ENCODE peak calls at places on chromosomes 11 and 22, in four cellular contexts. L, C, U and M are unnamed samples.

GRCh38 chr11:8229299-8230177 is 34.1 kb downstream of the LMO1 start:
- DNase-seq in C (no peak), L (no peak), U (no peak), M (no peak)

GRCh38 chr11:107719062-107719461 is 7.2 kb upstream of the SLN start:
- DNase-seq in L (no peak), C (no peak), U (no peak), M (no peak)

GRCh38 chr11:26847459-26847858 is 125.6 kb upstream of the SLC5A12 start:
- DNase-seq in C (no peak), U (no peak), L (no peak), M (no peak)

GRCh38 chr22:30968015-30968923 is at the start of gene MORC2:
- DNase-seq in U (no peak), L (peak), C (peak), M (peak)

GRCh38 chr11:83573097-83573496 is 286.9 kb upstream of the CCDC90B start:
- DNase-seq in C (no peak), L (peak), U (no peak), M (no peak)

GRCh38 chr11:112281776-112282175 is 21.1 kb upstream of the PLET1 start:
- DNase-seq in L (no peak), C (no peak), U (no peak), M (no peak)

GRCh38 chr11:100536979-100537378 is 150.1 kb upstream of the ARHGAP42 start:
- DNase-seq in U (no peak), C (no peak), L (no peak), M (no peak)

GRCh38 chr11:7874061-7874460 is 57.0 kb downstream of the OR10A6 start:
- DNase-seq in L (no peak), U (no peak), C (no peak), M (no peak)

GRCh38 chr11:17735823-17736772 is 1.5 kb downstream of the KCNC1 start:
- DNase-seq in C (peak), U (no peak), L (no peak), M (no peak)

GRCh38 chr11:59556115-59556882 is 45.0 kb downstream of the OR4D9 start:
- DNase-seq in C (peak), L (peak), U (peak), M (peak)

GRCh38 chr11:64667154-64667745 is 55.7 kb downstream of the NRXN2 start:
- DNase-seq in C (no peak), L (no peak), U (no peak), M (no peak)

GRCh38 chr11:3014314-3014938 is 22.3 kb upstream of the NAP1L4 start:
- DNase-seq in L (no peak), U (no peak), C (no peak), M (no peak)

GRCh38 chr11:65558002-65558784 is at the start of gene LTBP3:
- DNase-seq in L (peak), C (peak), U (no peak), M (peak)

GRCh38 chr11:24406980-24407379 is 89.9 kb upstream of the LUZP2 start:
- DNase-seq in L (no peak), U (no peak), C (no peak), M (no peak)

GRCh38 chr11:61066645-61067044 is 35.6 kb upstream of the CD5 start:
- DNase-seq in U (no peak), L (no peak), C (peak), M (no peak)

GRCh38 chr11:121829159-121829643 is 286.8 kb downstream of the BLID start:
- DNase-seq in U (no peak), C (no peak), L (peak), M (no peak)

GRCh38 chr11:83477772-83478171 is 191.6 kb upstream of the CCDC90B start:
- DNase-seq in U (no peak), C (no peak), L (no peak), M (no peak)

GRCh38 chr11:74703211-74703610 is 28.0 kb downstream of the CHRDL2 start:
- DNase-seq in L (no peak), C (no peak), U (no peak), M (no peak)

GRCh38 chr22:49959782-49960158 is 802 bp upstream of the PIM3 start:
- DNase-seq in C (peak), U (no peak), L (no peak), M (no peak)

GRCh38 chr11:790721-791564 is 1.1 kb upstream of the CEND1 start:
- DNase-seq in L (no peak), U (no peak), C (peak), M (peak)

GRCh38 chr22:49768077-49768476 is 59.6 kb downstream of the BRD1 start:
- DNase-seq in C (no peak), L (no peak), U (no peak), M (no peak)

GRCh38 chr11:92623055-92623454 is 346.4 kb upstream of the MTNR1B start:
- DNase-seq in L (no peak), C (no peak), U (no peak), M (no peak)

GRCh38 chr22:41315586-41315985 is 14.3 kb downstream of the ZC3H7B start:
- DNase-seq in C (no peak), L (no peak), U (no peak), M (no peak)

GRCh38 chr22:17945851-17946690 is 78.3 kb downstream of the MICAL3 start:
- DNase-seq in C (no peak), U (no peak), L (no peak), M (peak)

GRCh38 chr22:47390026-47390970 is 627.8 kb downstream of the TBC1D22A start:
- DNase-seq in L (no peak), U (no peak), C (no peak), M (no peak)

GRCh38 chr11:3950996-3951662 is 95.7 kb downstream of the STIM1 start:
- DNase-seq in U (no peak), L (peak), C (no peak), M (peak)

GRCh38 chr11:83257638-83258229 is 28.4 kb downstream of the CCDC90B start:
- DNase-seq in L (peak), U (no peak), C (no peak), M (peak)

GRCh38 chr11:33553486-33553885 is 147.1 kb downstream of the C11orf91 start:
- DNase-seq in U (no peak), L (peak), C (no peak), M (peak)

GRCh38 chr11:40099391-40100169 is 1359.9 kb downstream of the LRRC4C start:
- DNase-seq in L (no peak), U (no peak), C (no peak), M (no peak)

GRCh38 chr22:30266445-30267381 is at the start of gene OSM:
- DNase-seq in C (no peak), L (no peak), U (no peak), M (no peak)

GRCh38 chr22:25969286-25969685 is 200.0 kb upstream of the SEZ6L start:
- DNase-seq in L (no peak), U (no peak), C (no peak), M (no peak)

GRCh38 chr22:25970348-25970995 is 198.8 kb upstream of the SEZ6L start:
- DNase-seq in U (peak), L (no peak), C (peak), M (peak)

GRCh38 chr22:25969901-25970300 is 199.4 kb upstream of the SEZ6L start:
- DNase-seq in C (no peak), U (no peak), L (no peak), M (no peak)

GRCh38 chr22:25972397-25972796 is 196.9 kb upstream of the SEZ6L start:
- DNase-seq in C (peak), L (no peak), U (no peak), M (peak)

GRCh38 chr22:25970996-25971811 is 198.1 kb upstream of the SEZ6L start:
- DNase-seq in L (no peak), C (peak), U (peak), M (peak)
- H3K56ac ChIP-seq in L (no peak), C (no peak), U (no peak), M (peak)

GRCh38 chr11:47587039-47587675 is 679 bp downstream of the FAM180B start:
- DNase-seq in U (no peak), C (no peak), L (no peak), M (no peak)
- H3K56ac ChIP-seq in U (no peak), C (no peak), L (no peak), M (no peak)

GRCh38 chr11:134830312-134830711 is 418.3 kb upstream of the B3GAT1 start:
- DNase-seq in L (no peak), C (no peak), U (no peak), M (no peak)
- H3K56ac ChIP-seq in L (no peak), C (no peak), U (no peak), M (no peak)

GRCh38 chr11:72081856-72082255 is 1.2 kb downstream of the LRRC51 start:
- DNase-seq in L (no peak), U (no peak), C (no peak), M (no peak)
- H3K56ac ChIP-seq in L (no peak), U (no peak), C (no peak), M (no peak)

GRCh38 chr11:102330226-102330625 is 12.9 kb downstream of the BIRC3 start:
- DNase-seq in L (peak), C (no peak), U (no peak), M (no peak)

GRCh38 chr11:102338479-102339010 is 8.5 kb upstream of the BIRC2 start:
- DNase-seq in U (no peak), L (no peak), C (no peak), M (no peak)

GRCh38 chr11:102328748-102329147 is 11.5 kb downstream of the BIRC3 start:
- DNase-seq in U (no peak), L (no peak), C (no peak), M (no peak)

DNA sequence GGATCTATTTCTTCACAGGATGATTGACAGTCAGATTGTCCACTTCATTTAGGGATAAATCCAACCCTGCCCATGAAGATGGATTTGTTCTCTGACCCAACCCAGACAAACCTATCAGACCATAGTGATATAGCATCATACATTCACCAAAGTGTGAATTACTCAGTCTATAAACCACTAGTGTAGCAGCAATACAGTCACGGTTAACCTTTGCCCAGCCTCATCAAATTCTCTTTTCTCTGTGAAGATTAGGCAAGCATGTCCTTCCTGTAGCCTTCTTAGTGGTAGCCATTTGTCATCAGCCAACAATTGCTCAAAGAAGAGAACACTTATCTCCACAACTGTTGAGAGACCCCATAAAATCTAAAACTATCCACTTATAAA is 14.4 kb upstream of the BIRC2 start:
- DNase-seq in L (no peak), C (no peak), U (no peak), M (no peak)
- H3K56ac ChIP-seq in L (no peak), C (no peak), U (no peak), M (no peak)

GRCh38 chr11:69670158-69670845 is 4.9 kb downstream of the LTO1 start:
- DNase-seq in U (no peak), C (peak), L (peak), M (peak)

GRCh38 chr11:69671734-69672465 is 3.3 kb downstream of the LTO1 start:
- DNase-seq in L (no peak), C (no peak), U (no peak), M (no peak)

GRCh38 chr11:69677744-69678143 is 2.6 kb upstream of the LTO1 start:
- DNase-seq in U (no peak), L (peak), C (no peak), M (no peak)

GRCh38 chr11:69674886-69675714 is at the start of gene LTO1:
- DNase-seq in U (peak), L (peak), C (peak), M (peak)

DNA sequence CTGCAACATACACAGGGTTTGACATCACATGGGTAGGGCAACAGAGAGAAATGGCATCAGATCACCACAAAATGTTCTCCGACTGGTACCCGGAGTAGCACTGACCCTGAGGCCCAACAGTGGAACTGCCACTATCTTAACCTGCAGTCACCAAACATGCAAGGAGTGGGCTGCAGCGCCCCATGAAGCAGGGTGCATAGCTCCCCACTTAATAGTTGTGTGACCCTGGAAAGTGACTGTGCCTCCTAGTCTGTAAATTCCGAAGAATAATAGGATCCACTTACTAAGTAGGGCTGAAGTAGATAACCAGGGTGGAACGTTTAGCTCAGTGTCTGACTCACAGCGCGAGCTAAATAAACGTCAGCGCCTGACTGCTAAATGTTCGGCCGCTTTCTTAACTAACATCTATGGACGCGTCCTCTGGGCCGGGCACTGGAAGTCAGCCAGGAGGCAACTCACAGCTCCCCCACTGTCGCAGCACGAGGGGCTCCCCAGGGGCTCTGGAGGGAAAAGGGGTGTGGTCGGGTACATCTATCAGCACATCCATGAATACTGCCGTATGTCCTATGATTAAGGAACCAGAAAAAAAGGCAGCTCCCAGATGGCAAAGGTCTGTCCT is 777 bp downstream of the LTO1 start:
- DNase-seq in U (no peak), C (no peak), L (peak), M (no peak)
- H3K56ac ChIP-seq in U (no peak), C (no peak), L (peak), M (peak)

DNA sequence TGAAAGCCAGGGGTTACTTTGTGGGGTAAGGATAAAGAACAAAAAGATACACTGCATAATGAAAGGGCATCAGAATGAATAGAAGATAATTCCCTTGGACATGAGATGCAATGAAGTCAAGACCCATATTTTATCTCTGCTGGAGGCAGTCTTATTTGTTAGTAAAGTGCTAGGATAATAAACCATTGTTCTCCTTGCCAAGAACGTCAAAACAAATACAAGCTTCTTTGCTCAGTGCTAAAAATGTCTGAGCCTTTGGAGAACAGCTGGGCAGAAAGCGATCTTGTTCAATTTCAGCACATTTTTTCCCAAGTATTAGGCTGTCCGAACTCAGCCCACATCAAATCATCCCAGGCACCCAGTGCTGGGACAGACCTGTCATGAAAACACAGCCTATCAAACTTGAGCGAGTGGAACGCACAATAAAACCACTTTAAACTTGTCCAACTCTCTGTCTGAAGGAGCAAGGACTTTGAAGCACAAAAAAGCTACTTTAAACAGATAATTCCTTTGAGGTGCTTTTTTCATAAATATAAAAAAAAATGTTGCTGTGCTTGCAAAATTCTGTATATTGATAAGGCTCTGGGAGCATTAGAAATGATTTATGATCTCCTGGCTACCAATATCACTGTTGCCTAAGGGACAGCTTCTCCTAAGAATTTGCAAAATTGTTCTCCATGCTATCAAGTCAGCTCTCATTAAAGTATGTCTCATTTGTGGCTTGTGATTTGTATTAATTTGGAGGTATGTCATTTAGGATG is 37.8 kb upstream of the LDLRAD3 start:
- DNase-seq in L (peak), C (no peak), U (no peak), M (no peak)
- H3K56ac ChIP-seq in L (no peak), C (no peak), U (no peak), M (no peak)

GRCh38 chr22:36964110-36964509 is 50.7 kb downstream of the CSF2RB start:
- DNase-seq in U (no peak), C (no peak), L (no peak), M (peak)

GRCh38 chr22:36961626-36962025 is 48.2 kb downstream of the CSF2RB start:
- DNase-seq in L (no peak), C (no peak), U (no peak), M (no peak)

GRCh38 chr22:36965716-36966115 is 52.3 kb downstream of the CSF2RB start:
- DNase-seq in C (no peak), U (no peak), L (no peak), M (no peak)

GRCh38 chr22:36966851-36967535 is 52.3 kb downstream of the TST start:
- DNase-seq in U (no peak), L (no peak), C (no peak), M (no peak)

DNA sequence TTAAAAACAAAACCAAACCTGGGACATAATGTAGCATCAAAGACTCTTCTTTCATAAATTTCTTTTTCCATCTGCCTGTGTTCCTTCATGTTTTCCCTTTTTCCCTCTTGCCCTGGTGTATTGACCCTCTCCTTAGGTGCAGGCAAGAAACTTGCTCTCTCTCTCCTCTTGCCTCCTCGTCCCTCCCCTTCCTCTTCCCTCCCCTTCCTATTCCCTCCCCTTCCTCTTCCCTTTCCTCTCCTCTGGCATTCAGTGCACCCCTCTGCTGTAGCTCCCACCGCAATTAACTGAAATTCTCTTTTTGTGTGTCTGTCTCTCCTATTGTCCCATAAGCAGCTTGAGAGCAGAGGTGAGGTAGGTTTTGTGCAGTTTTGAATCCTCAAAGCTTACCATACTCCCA is 49.9 kb downstream of the CSF2RB start:
- DNase-seq in L (no peak), U (no peak), C (no peak), M (no peak)
- H3K56ac ChIP-seq in L (no peak), U (no peak), C (no peak), M (no peak)

GRCh38 chr11:14308114-14308896 is 50.7 kb downstream of the RRAS2 start:
- DNase-seq in U (no peak), C (no peak), L (peak), M (peak)
- H3K56ac ChIP-seq in U (no peak), C (no peak), L (no peak), M (no peak)

GRCh38 chr11:44833221-44833620 is 106.5 kb downstream of the TSPAN18 start:
- DNase-seq in L (no peak), U (no peak), C (no peak), M (no peak)

GRCh38 chr11:44834846-44835245 is 108.1 kb downstream of the TSPAN18 start:
- DNase-seq in U (no peak), C (no peak), L (no peak), M (no peak)

GRCh38 chr11:44831605-44832394 is 105.0 kb downstream of the TSPAN18 start:
- DNase-seq in U (no peak), C (no peak), L (no peak), M (no peak)

GRCh38 chr11:44833869-44834452 is 107.2 kb downstream of the TSPAN18 start:
- DNase-seq in L (no peak), C (no peak), U (no peak), M (peak)

GRCh38 chr11:44832452-44832851 is 105.7 kb downstream of the TSPAN18 start:
- DNase-seq in L (no peak), C (no peak), U (no peak), M (no peak)
- H3K56ac ChIP-seq in L (no peak), C (no peak), U (no peak), M (no peak)